ENCODE peak calls at places on chromosomes 1 and 21, in six cellular contexts. L, O, W, Q, E and R are unnamed samples.

GRCh38 chr21:35528109-35529042 is 479.3 kb upstream of the RUNX1 start:
- DNase-seq in L (no peak), W (peak; percentile 55), Q (peak; percentile 19), E (no peak), O (no peak), R (no peak)

GRCh38 chr1:114209971-114210370 is 56.3 kb upstream of the SYT6 start:
- DNase-seq in E (no peak), Q (no peak), L (no peak), W (no peak), O (no peak), R (no peak)

GRCh38 chr1:218846166-218846565 is 327.5 kb upstream of the LYPLAL1 start:
- DNase-seq in Q (no peak), O (no peak), L (no peak), E (no peak), W (no peak), R (no peak)

GRCh38 chr1:150543500-150544143 is 5.6 kb upstream of the ADAMTSL4 start:
- DNase-seq in L (no peak), Q (no peak), E (no peak), O (peak; percentile 10), W (no peak), R (peak; percentile 68)

GRCh38 chr21:44887807-44888580 is 14.5 kb upstream of the PTTG1IP start:
- DNase-seq in E (no peak), L (no peak), Q (no peak), O (no peak), W (peak; percentile 46), R (no peak)

GRCh38 chr1:92987462-92987861 is 26.2 kb upstream of the DIPK1A start:
- DNase-seq in Q (no peak), L (no peak), O (no peak), E (no peak), W (no peak), R (no peak)

GRCh38 chr1:94301186-94301585 is 63.8 kb upstream of the ARHGAP29 start:
- DNase-seq in Q (no peak), E (no peak), W (no peak), O (no peak), L (no peak), R (no peak)

GRCh38 chr21:20523191-20523590 is 475.0 kb upstream of the NCAM2 start:
- DNase-seq in O (no peak), E (no peak), W (no peak), Q (no peak), L (no peak), R (no peak)

GRCh38 chr1:176993587-176993986 is 170.9 kb downstream of the ASTN1 start:
- DNase-seq in Q (no peak), L (no peak), E (no peak), O (no peak), W (no peak), R (no peak)

GRCh38 chr1:153793261-153793972 is 18.2 kb downstream of the SLC27A3 start:
- DNase-seq in E (no peak), Q (no peak), L (no peak), O (no peak), W (no peak), R (no peak)

GRCh38 chr1:180199018-180199417 is 31.0 kb upstream of the LHX4 start:
- DNase-seq in O (no peak), W (no peak), L (no peak), Q (no peak), E (no peak), R (no peak)

GRCh38 chr1:98565951-98566350 is 95.6 kb upstream of the SNX7 start:
- DNase-seq in L (no peak), Q (no peak), W (no peak), E (no peak), O (no peak), R (no peak)

GRCh38 chr1:101653482-101653946 is 343.2 kb downstream of the OLFM3 start:
- DNase-seq in O (peak; percentile 20), L (no peak), E (peak; percentile 60), W (no peak), Q (no peak), R (no peak)
- H3K27ac ChIP-seq in O (no peak overlapping the region), L (no peak overlapping the region), E (no peak overlapping the region), W (no peak overlapping the region), Q (no peak overlapping the region), R (no peak overlapping the region)

DNA sequence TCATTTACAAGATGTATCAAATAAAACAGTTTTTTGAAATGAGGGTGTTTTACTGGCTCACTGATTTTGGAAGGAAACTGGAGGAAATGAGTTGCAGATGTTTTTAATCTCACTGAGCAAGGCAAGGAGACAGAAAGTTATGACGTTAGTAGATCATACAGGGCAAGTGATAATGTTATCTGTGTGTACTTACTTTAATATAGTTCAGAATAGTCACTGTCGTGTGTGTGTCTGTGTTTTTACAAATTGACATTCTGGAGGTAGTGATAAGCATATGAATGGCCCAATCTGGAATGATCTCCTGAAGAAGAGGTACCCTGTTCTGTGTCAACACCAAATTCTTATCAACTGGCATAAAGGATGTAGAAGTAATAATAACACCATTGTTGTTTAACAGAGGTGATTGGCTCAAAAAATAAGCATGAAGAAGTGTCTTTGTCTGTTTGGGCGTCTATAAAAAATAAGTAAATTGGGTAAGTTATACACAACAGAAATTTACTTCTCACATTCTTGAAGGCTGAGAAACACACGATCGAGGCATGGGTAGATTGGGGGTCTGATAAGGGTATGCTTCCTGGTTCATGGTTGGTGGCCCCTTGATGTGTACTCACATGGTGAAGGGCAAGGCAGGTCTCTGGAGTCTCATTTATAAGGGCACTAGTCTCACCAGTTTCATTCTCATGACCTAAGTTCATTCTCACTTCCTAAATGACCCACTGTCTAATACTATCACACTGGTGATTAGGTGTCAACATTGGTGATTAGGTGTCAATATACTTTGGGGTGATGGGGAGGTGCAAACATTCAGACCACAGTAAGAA is 2.1 kb upstream of the GBP4 start:
- DNase-seq in O (no peak), L (no peak), E (no peak), Q (no peak), W (no peak), R (no peak)
- H3K4me3 ChIP-seq in O (no peak overlapping the region), L (no peak overlapping the region), E (no peak overlapping the region), Q (no peak overlapping the region), W (no peak overlapping the region), R (no peak overlapping the region)

DNA sequence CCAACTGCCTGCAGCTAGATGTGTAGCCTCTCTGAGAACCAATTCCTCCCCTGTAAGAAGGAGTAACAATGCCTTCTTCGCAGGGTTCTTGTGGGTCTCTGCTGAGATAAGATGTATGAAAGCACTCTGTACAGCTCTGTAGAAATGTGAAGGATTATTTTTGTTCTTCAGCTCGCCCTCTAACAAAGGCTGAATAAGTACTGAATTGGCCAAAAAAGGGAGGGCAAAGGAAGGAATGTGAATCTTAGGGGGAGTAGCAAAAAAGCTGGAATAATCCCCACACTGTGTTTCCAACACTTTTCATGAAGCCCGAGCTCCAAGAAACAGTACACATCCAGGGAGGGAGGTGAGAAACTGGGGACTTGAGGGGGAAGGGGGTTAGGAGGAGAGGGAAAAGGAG is 14.0 kb upstream of the SLC41A1 start:
- DNase-seq in Q (no peak), E (no peak), W (no peak), L (no peak), O (no peak), R (no peak)
- H3K27ac ChIP-seq in Q (no peak overlapping the region), E (no peak overlapping the region), W (no peak overlapping the region), L (no peak overlapping the region), O (no peak overlapping the region), R (no peak overlapping the region)

GRCh38 chr1:156122519-156123355 is 8.2 kb downstream of the LMNA start:
- DNase-seq in W (peak; percentile 75), Q (peak; percentile 85), E (no peak), L (peak; percentile 95), O (peak; percentile 76), R (peak; percentile 64)

GRCh38 chr1:156121441-156121840 is 6.9 kb downstream of the LMNA start:
- DNase-seq in E (no peak), O (no peak), Q (no peak), L (no peak), W (no peak), R (no peak)

GRCh38 chr1:156124557-156125483 is 10.3 kb downstream of the LMNA start:
- DNase-seq in L (no peak), E (no peak), W (peak; percentile 78), O (no peak), Q (peak; percentile 89), R (peak; percentile 78)

GRCh38 chr1:156122086-156122485 is 7.6 kb downstream of the LMNA start:
- DNase-seq in W (no peak), L (no peak), Q (no peak), E (no peak), O (no peak), R (no peak)

DNA sequence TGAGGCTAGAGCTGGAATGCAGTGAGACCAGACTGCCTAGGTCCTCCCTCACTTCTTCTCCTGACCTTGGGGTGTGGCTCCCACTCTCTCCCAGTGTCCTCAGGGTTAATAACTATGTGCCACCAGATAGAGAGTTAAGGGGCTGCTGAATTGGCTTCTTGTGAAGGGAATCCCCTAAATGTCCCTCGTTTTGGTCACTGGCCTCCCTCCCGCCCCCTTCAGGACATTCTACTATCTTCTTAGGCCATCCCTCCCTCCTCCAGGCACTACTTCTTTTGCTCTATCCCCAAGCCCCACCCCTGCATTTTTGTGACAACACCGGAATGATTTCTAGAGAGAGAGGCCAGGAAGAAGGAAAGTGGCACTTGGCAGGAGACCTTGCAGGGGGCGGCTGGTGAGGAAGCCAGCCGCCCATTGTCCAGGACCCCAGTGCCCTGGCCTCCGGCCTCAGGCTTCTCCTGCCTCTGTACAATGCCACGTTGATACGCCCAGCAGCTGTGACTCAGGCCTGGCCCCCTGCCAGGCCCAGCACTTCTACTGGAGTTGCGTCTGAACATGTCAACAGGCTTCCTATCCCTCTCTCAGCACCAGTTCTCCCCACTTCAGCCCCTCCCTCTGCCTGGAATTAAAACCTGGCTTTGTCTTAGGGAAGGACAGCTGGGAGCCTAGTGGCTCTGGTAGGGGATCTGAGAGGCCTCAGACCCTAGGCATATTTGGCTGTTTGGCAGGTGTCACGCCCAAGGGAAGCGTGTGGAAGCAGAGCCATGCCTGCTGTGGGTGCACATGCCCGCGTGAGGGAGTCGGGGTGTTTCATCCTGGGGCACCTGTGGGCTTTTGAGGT is 9.1 kb downstream of the LMNA start:
- DNase-seq in E (no peak), W (peak; percentile 95), Q (peak; percentile 97), L (peak; percentile 99), O (peak; percentile 96), R (peak; percentile 91)
- H3K4me3 ChIP-seq in E (no peak overlapping the region), W (peak overlapping the region; percentile 46), Q (no peak overlapping the region), L (peak overlapping the region; percentile 96), O (no peak overlapping the region), R (peak overlapping the region; percentile 48)

GRCh38 chr1:229597877-229598276 is 28.0 kb downstream of the TAF5L start:
- DNase-seq in E (no peak), L (no peak), W (no peak), O (no peak), Q (no peak), R (no peak)
- H3K27ac ChIP-seq in E (no peak overlapping the region), L (peak overlapping the region; percentile 83), W (peak overlapping the region; percentile 26), O (no peak overlapping the region), Q (peak overlapping the region; percentile 65), R (peak overlapping the region; percentile 83)